ENCODE peak calls at places on chromosomes 12 and 14, in ten cellular contexts. One of them, this sample, is unnamed.

GRCh38 chr12:30847259-30847658 is 79.3 kb upstream of the TSPAN11 start:
- DNase-seq in stimulated activated CD4-positive, alpha-beta T cell treated with anti-CD3 and anti-CD28 coated beads, TNF-alpha, amount 100 ng/mL, for 1 hour: no peak
- DNase-seq in B cell: no peak
- DNase-seq in CD8-positive, alpha-beta T cell: no peak
- DNase-seq in stimulated activated CD8-positive, alpha-beta memory T cell treated with anti-CD3 and anti-CD28 coated beads, Interleukin-15, amount 100 ng/mL, for 24 hours: no peak
- DNase-seq in OCI-LY7: peak
- DNase-seq in HT-29: peak
- DNase-seq in HTR-8/SVneo: peak
- DNase-seq in left lobe of liver: no peak
- DNase-seq in GOT3: no peak
- DNase-seq in this sample: peak

GRCh38 chr12:84969226-84969625 is 56.6 kb upstream of the SLC6A15 start:
- DNase-seq in stimulated activated CD4-positive, alpha-beta T cell treated with anti-CD3 and anti-CD28 coated beads, TNF-alpha, amount 100 ng/mL, for 1 hour: no peak
- DNase-seq in B cell: no peak
- DNase-seq in CD8-positive, alpha-beta T cell: no peak
- DNase-seq in stimulated activated CD8-positive, alpha-beta memory T cell treated with anti-CD3 and anti-CD28 coated beads, Interleukin-15, amount 100 ng/mL, for 24 hours: no peak
- DNase-seq in OCI-LY7: no peak
- DNase-seq in HT-29: no peak
- DNase-seq in HTR-8/SVneo: no peak
- DNase-seq in left lobe of liver: no peak
- DNase-seq in GOT3: no peak
- DNase-seq in this sample: no peak

GRCh38 chr12:130818381-130819247 is 20.4 kb downstream of the STX2 start:
- DNase-seq in stimulated activated CD4-positive, alpha-beta T cell treated with anti-CD3 and anti-CD28 coated beads, TNF-alpha, amount 100 ng/mL, for 1 hour: peak
- DNase-seq in B cell: peak
- DNase-seq in CD8-positive, alpha-beta T cell: peak
- DNase-seq in stimulated activated CD8-positive, alpha-beta memory T cell treated with anti-CD3 and anti-CD28 coated beads, Interleukin-15, amount 100 ng/mL, for 24 hours: peak
- DNase-seq in OCI-LY7: peak
- DNase-seq in HT-29: peak
- DNase-seq in HTR-8/SVneo: no peak
- DNase-seq in left lobe of liver: no peak
- DNase-seq in GOT3: no peak
- DNase-seq in this sample: peak

GRCh38 chr14:55803506-55804197 is 223.6 kb downstream of the KTN1 start:
- DNase-seq in stimulated activated CD4-positive, alpha-beta T cell treated with anti-CD3 and anti-CD28 coated beads, TNF-alpha, amount 100 ng/mL, for 1 hour: no peak
- DNase-seq in B cell: no peak
- DNase-seq in CD8-positive, alpha-beta T cell: no peak
- DNase-seq in stimulated activated CD8-positive, alpha-beta memory T cell treated with anti-CD3 and anti-CD28 coated beads, Interleukin-15, amount 100 ng/mL, for 24 hours: no peak
- DNase-seq in OCI-LY7: no peak
- DNase-seq in HT-29: peak
- DNase-seq in HTR-8/SVneo: no peak
- DNase-seq in left lobe of liver: no peak
- DNase-seq in GOT3: no peak
- DNase-seq in this sample: no peak

GRCh38 chr14:30874999-30875787 is 834 bp downstream of the COCH start:
- DNase-seq in stimulated activated CD4-positive, alpha-beta T cell treated with anti-CD3 and anti-CD28 coated beads, TNF-alpha, amount 100 ng/mL, for 1 hour: no peak
- DNase-seq in B cell: peak
- DNase-seq in CD8-positive, alpha-beta T cell: no peak
- DNase-seq in stimulated activated CD8-positive, alpha-beta memory T cell treated with anti-CD3 and anti-CD28 coated beads, Interleukin-15, amount 100 ng/mL, for 24 hours: no peak
- DNase-seq in OCI-LY7: peak
- DNase-seq in HT-29: no peak
- DNase-seq in HTR-8/SVneo: no peak
- DNase-seq in left lobe of liver: no peak
- DNase-seq in GOT3: no peak
- DNase-seq in this sample: peak

GRCh38 chr14:102579696-102580551 is 12.5 kb upstream of the RCOR1 start:
- DNase-seq in stimulated activated CD4-positive, alpha-beta T cell treated with anti-CD3 and anti-CD28 coated beads, TNF-alpha, amount 100 ng/mL, for 1 hour: no peak
- DNase-seq in B cell: no peak
- DNase-seq in CD8-positive, alpha-beta T cell: no peak
- DNase-seq in stimulated activated CD8-positive, alpha-beta memory T cell treated with anti-CD3 and anti-CD28 coated beads, Interleukin-15, amount 100 ng/mL, for 24 hours: no peak
- DNase-seq in OCI-LY7: no peak
- DNase-seq in HT-29: no peak
- DNase-seq in HTR-8/SVneo: no peak
- DNase-seq in left lobe of liver: no peak
- DNase-seq in GOT3: no peak
- DNase-seq in this sample: peak

GRCh38 chr14:99976021-99976420 is 89.2 kb upstream of the EVL start:
- DNase-seq in stimulated activated CD4-positive, alpha-beta T cell treated with anti-CD3 and anti-CD28 coated beads, TNF-alpha, amount 100 ng/mL, for 1 hour: no peak
- DNase-seq in B cell: no peak
- DNase-seq in CD8-positive, alpha-beta T cell: no peak
- DNase-seq in stimulated activated CD8-positive, alpha-beta memory T cell treated with anti-CD3 and anti-CD28 coated beads, Interleukin-15, amount 100 ng/mL, for 24 hours: no peak
- DNase-seq in OCI-LY7: no peak
- DNase-seq in HT-29: no peak
- DNase-seq in HTR-8/SVneo: no peak
- DNase-seq in left lobe of liver: no peak
- DNase-seq in GOT3: no peak
- DNase-seq in this sample: no peak

GRCh38 chr14:53979141-53979673 is 22.6 kb upstream of the BMP4 start:
- DNase-seq in stimulated activated CD4-positive, alpha-beta T cell treated with anti-CD3 and anti-CD28 coated beads, TNF-alpha, amount 100 ng/mL, for 1 hour: no peak
- DNase-seq in B cell: no peak
- DNase-seq in CD8-positive, alpha-beta T cell: no peak
- DNase-seq in stimulated activated CD8-positive, alpha-beta memory T cell treated with anti-CD3 and anti-CD28 coated beads, Interleukin-15, amount 100 ng/mL, for 24 hours: no peak
- DNase-seq in OCI-LY7: no peak
- DNase-seq in HT-29: peak
- DNase-seq in HTR-8/SVneo: peak
- DNase-seq in left lobe of liver: no peak
- DNase-seq in GOT3: no peak
- DNase-seq in this sample: peak

GRCh38 chr12:50195832-50196231 is 28.7 kb upstream of the CERS5 start:
- DNase-seq in stimulated activated CD4-positive, alpha-beta T cell treated with anti-CD3 and anti-CD28 coated beads, TNF-alpha, amount 100 ng/mL, for 1 hour: no peak
- DNase-seq in B cell: no peak
- DNase-seq in CD8-positive, alpha-beta T cell: no peak
- DNase-seq in stimulated activated CD8-positive, alpha-beta memory T cell treated with anti-CD3 and anti-CD28 coated beads, Interleukin-15, amount 100 ng/mL, for 24 hours: no peak
- DNase-seq in OCI-LY7: no peak
- DNase-seq in HT-29: no peak
- DNase-seq in HTR-8/SVneo: no peak
- DNase-seq in left lobe of liver: no peak
- DNase-seq in GOT3: no peak
- DNase-seq in this sample: no peak

GRCh38 chr12:111434680-111435338 is 29.1 kb downstream of the SH2B3 start:
- DNase-seq in stimulated activated CD4-positive, alpha-beta T cell treated with anti-CD3 and anti-CD28 coated beads, TNF-alpha, amount 100 ng/mL, for 1 hour: peak
- DNase-seq in B cell: peak
- DNase-seq in CD8-positive, alpha-beta T cell: peak
- DNase-seq in stimulated activated CD8-positive, alpha-beta memory T cell treated with anti-CD3 and anti-CD28 coated beads, Interleukin-15, amount 100 ng/mL, for 24 hours: peak
- DNase-seq in OCI-LY7: peak
- DNase-seq in HT-29: no peak
- DNase-seq in HTR-8/SVneo: no peak
- DNase-seq in left lobe of liver: peak
- DNase-seq in GOT3: no peak
- DNase-seq in this sample: peak

GRCh38 chr12:32091696-32092095 is 15.0 kb upstream of the BICD1 start:
- DNase-seq in stimulated activated CD4-positive, alpha-beta T cell treated with anti-CD3 and anti-CD28 coated beads, TNF-alpha, amount 100 ng/mL, for 1 hour: no peak
- DNase-seq in B cell: no peak
- DNase-seq in CD8-positive, alpha-beta T cell: no peak
- DNase-seq in stimulated activated CD8-positive, alpha-beta memory T cell treated with anti-CD3 and anti-CD28 coated beads, Interleukin-15, amount 100 ng/mL, for 24 hours: no peak
- DNase-seq in OCI-LY7: no peak
- DNase-seq in HT-29: no peak
- DNase-seq in HTR-8/SVneo: no peak
- DNase-seq in left lobe of liver: no peak
- DNase-seq in GOT3: no peak
- DNase-seq in this sample: no peak

This sample was measured in Daoy.